ENCODE peak calls at places on chromosomes 7 and 10, in four cellular contexts. V, W, E and M are unnamed samples. For H3K27me3 and H3K4me1, the result is how much of the 10 kb centered on the place peaks cover.

GRCh38 chr10:17214486-17214885 is 13.0 kb upstream of the TRDMT1 start:
- DNase-seq in V (no peak), W (peak), E (no peak), M (no peak)

GRCh38 chr10:49076741-49077521 is 38.4 kb downstream of the VSTM4 start:
- DNase-seq in V (no peak), W (no peak), E (no peak), M (no peak)

GRCh38 chr10:31908157-31908556 is 20.5 kb downstream of the ARHGAP12 start:
- DNase-seq in V (no peak), W (no peak), E (no peak), M (no peak)

GRCh38 chr10:78805176-78805575 is 263.6 kb upstream of the ZMIZ1 start:
- DNase-seq in V (no peak), W (peak), E (no peak), M (no peak)

GRCh38 chr10:26222563-26222962 is 6.0 kb downstream of the GAD2 start:
- DNase-seq in V (no peak), W (no peak), E (no peak), M (no peak)

GRCh38 chr10:48655426-48656240 is 29.0 kb upstream of the WDFY4 start:
- DNase-seq in V (no peak), W (peak), E (peak), M (no peak)

GRCh38 chr7:36153571-36154097 is 580 bp downstream of the EEPD1 start:
- DNase-seq in V (no peak), W (no peak), E (no peak), M (peak)

GRCh38 chr10:28600056-28600455 is 67.1 kb downstream of the WAC start:
- DNase-seq in V (no peak), W (no peak), E (no peak), M (no peak)

GRCh38 chr7:44769381-44770209 is 20.9 kb downstream of the ZMIZ2 start:
- DNase-seq in V (no peak), W (peak), E (no peak), M (peak)

GRCh38 chr10:5089869-5090268 is 4.3 kb upstream of the AKR1C3 start:
- DNase-seq in V (peak), W (peak), E (no peak), M (no peak)

GRCh38 chr7:94643771-94644545 is 12.0 kb downstream of the SGCE start:
- DNase-seq in V (no peak), W (no peak), E (no peak), M (no peak)

GRCh38 chr7:1086588-1087461 is 1.1 kb upstream of the GPER1 start:
- DNase-seq in V (peak), W (peak), E (peak), M (peak)

GRCh38 chr7:19964198-19964597 is 190.8 kb upstream of the TMEM196 start:
- DNase-seq in V (no peak), W (no peak), E (no peak), M (no peak)

GRCh38 chr10:5423774-5424173 is 11.4 kb downstream of the NET1 start:
- DNase-seq in V (no peak), W (no peak), E (no peak), M (no peak)

GRCh38 chr10:46293832-46294640 is 7.2 kb downstream of the ANTXRL start:
- DNase-seq in V (no peak), W (no peak), E (no peak), M (no peak)

GRCh38 chr10:112314822-112315474 is 31.7 kb downstream of the TECTB start:
- DNase-seq in V (peak), W (peak), E (peak), M (peak)

GRCh38 chr10:6311700-6312330 is 109.1 kb downstream of the PFKFB3 start:
- DNase-seq in V (no peak), W (no peak), E (no peak), M (no peak)

GRCh38 chr10:31962826-31963597 is 34.4 kb upstream of the ARHGAP12 start:
- DNase-seq in V (no peak), W (no peak), E (no peak), M (no peak)

GRCh38 chr7:70472580-70473239 is 659.2 kb upstream of the GALNT17 start:
- DNase-seq in V (no peak), W (no peak), E (no peak), M (no peak)

GRCh38 chr10:86079088-86079487 is 287.5 kb downstream of the GRID1 start:
- DNase-seq in V (no peak), W (no peak), E (no peak), M (no peak)

GRCh38 chr10:118569241-118569881 is 26.1 kb downstream of the PRLHR start:
- DNase-seq in V (no peak), W (peak), E (no peak), M (no peak)

GRCh38 chr7:30888783-30889182 is 22.9 kb upstream of the AQP1 start:
- DNase-seq in V (no peak), W (peak), E (no peak), M (no peak)

GRCh38 chr10:97025613-97026242 is 160.0 kb downstream of the SLIT1 start:
- DNase-seq in V (peak), W (peak), E (peak), M (peak)

GRCh38 chr10:127739908-127740307 is 2.9 kb downstream of the FOXI2 start:
- DNase-seq in V (no peak), W (no peak), E (no peak), M (no peak)

GRCh38 chr10:73044378-73045285 is 52.0 kb downstream of the P4HA1 start:
- DNase-seq in V (no peak), W (peak), E (no peak), M (no peak)

GRCh38 chr10:3955954-3956617 is 171.1 kb upstream of the KLF6 start:
- DNase-seq in V (no peak), W (no peak), E (no peak), M (no peak)

GRCh38 chr10:73840056-73840402 is 28.6 kb upstream of the NDST2 start:
- DNase-seq in V (no peak), W (peak), E (no peak), M (no peak)

GRCh38 chr10:51838506-51838905 is 139.1 kb upstream of the CSTF2T start:
- DNase-seq in V (no peak), W (no peak), E (no peak), M (no peak)

GRCh38 chr7:157612664-157613561 is 276.1 kb downstream of the DNAJB6 start:
- DNase-seq in V (peak), W (no peak), E (no peak), M (peak)

DNA sequence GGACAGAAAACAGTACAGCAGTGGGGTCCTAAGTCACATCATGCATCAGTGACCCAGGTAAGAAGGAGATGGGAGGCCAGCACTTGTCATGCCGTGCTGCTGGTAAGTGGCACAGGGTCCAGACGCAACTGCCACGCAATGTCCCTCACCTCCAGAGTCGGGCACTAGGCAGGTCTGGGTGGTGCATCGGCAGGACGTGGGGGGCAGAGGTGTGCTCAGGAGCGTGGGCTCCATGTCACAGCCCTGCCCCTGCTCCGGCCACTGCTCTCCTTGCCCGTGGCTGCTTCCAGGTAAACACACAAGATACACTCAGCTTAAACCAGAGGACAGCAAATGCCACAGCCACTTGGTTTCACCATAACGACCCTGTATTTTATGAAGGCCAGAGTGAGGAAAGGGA is 47.3 kb downstream of the COBL start:
- DNase-seq in V (no peak), W (no peak), E (no peak), M (no peak)
- H3K27me3 ChIP-seq in V (under half), W (under half), E (under half), M (under half)

GRCh38 chr10:87870154-87870553 is 6.7 kb downstream of the PTEN start:
- DNase-seq in V (no peak), W (no peak), E (no peak), M (no peak)
- H3K4me3 ChIP-seq in V (peak), W (no peak), E (no peak), M (no peak)

GRCh38 chr7:43588477-43589132 is 5.7 kb downstream of the STK17A start:
- DNase-seq in V (no peak), W (no peak), E (no peak), M (no peak)

GRCh38 chr7:43589133-43589478 is 6.2 kb downstream of the STK17A start:
- DNase-seq in V (no peak), W (no peak), E (no peak), M (no peak)

GRCh38 chr7:43590862-43591550 is 8.1 kb downstream of the STK17A start:
- DNase-seq in V (no peak), W (no peak), E (no peak), M (no peak)

GRCh38 chr7:43591551-43592180 is 8.8 kb downstream of the STK17A start:
- DNase-seq in V (no peak), W (peak), E (no peak), M (no peak)

DNA sequence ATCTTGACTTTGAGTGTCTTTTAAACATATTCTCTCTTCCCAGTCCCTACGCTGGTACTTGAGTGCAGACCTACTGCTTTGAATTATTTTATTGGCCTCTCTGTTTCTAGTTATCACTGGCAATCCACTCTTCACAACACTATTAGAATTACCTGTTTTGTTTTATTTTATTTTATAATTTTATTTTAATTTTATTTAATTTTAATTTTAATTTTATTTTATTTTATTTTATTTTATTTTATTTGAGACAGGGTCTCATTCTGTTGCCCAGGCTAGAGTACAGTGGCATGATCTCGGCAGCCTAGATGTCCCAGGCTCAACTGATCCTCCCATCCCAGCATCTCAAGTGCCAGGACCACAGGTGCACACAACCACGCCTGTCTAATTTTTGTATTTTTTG is 6.8 kb downstream of the STK17A start:
- DNase-seq in V (no peak), W (no peak), E (no peak), M (no peak)
- H3K4me1 ChIP-seq in V (half or more), W (under half), E (under half), M (half or more)

GRCh38 chr10:104688251-104688650 is 47.2 kb downstream of the SORCS3 start:
- DNase-seq in V (no peak), W (no peak), E (no peak), M (no peak)
- H3K27me3 ChIP-seq in V (under half), W (under half), E (under half), M (under half)

GRCh38 chr10:101224910-101225823 is 4.1 kb downstream of the LBX1 start:
- DNase-seq in V (no peak), W (no peak), E (no peak), M (no peak)

GRCh38 chr10:101227765-101228681 is 1.2 kb downstream of the LBX1 start:
- DNase-seq in V (no peak), W (no peak), E (no peak), M (no peak)

GRCh38 chr10:101225846-101226361 is 3.4 kb downstream of the LBX1 start:
- DNase-seq in V (no peak), W (no peak), E (no peak), M (no peak)

GRCh38 chr10:101226888-101227736 is 2.2 kb downstream of the LBX1 start:
- DNase-seq in V (no peak), W (no peak), E (no peak), M (no peak)

GRCh38 chr10:101226506-101226887 is 2.8 kb downstream of the LBX1 start:
- DNase-seq in V (no peak), W (no peak), E (no peak), M (no peak)
- H3K4me3 ChIP-seq in V (no peak), W (no peak), E (peak), M (peak)